ENCODE peak calls at places on chromosomes 2 and 18, in nine cellular contexts. B is AG09309, A is cardiac muscle cell, I is NB4, D is hepatocyte, O is foreskin fibroblast, R is tibial nerve, H is choroid plexus epithelial cell, W is left ventricle myocardium inferior. N is an unnamed sample.

GRCh38 chr2:64454316-64455030 is 511 bp downstream of the LGALSL start:
- DNase-seq in B (no peak), A (peak), I (peak), D (peak), O (peak), R (no peak), H (peak), W (peak), N (peak)

GRCh38 chr2:31217465-31218200 is at the start of gene CAPN14:
- DNase-seq in B (no peak), A (no peak), I (no peak), D (peak), O (peak), R (no peak), H (no peak), W (no peak), N (peak)

GRCh38 chr2:7672027-7672684 is 754.9 kb downstream of the RNF144A start:
- DNase-seq in B (no peak), A (peak), I (peak), D (peak), O (peak), R (no peak), H (peak), W (peak), N (peak)

GRCh38 chr2:59702026-59702425 is 851.4 kb downstream of the BCL11A start:
- DNase-seq in B (no peak), A (no peak), I (peak), D (no peak), O (no peak), R (no peak), H (no peak), W (no peak), N (no peak)

GRCh38 chr2:3625186-3625585 is 30.3 kb downstream of the COLEC11 start:
- DNase-seq in B (no peak), A (no peak), I (no peak), D (no peak), O (no peak), R (no peak), H (no peak), W (no peak), N (no peak)

GRCh38 chr2:138373993-138374408 is 127.6 kb upstream of the SPOPL start:
- DNase-seq in B (peak), A (peak), I (peak), D (peak), O (peak), R (no peak), H (peak), W (no peak), N (peak)

GRCh38 chr18:23453657-23454011 is 547 bp downstream of the RIOK3 start:
- DNase-seq in B (peak), A (peak), I (peak), D (peak), O (peak), R (no peak), H (peak), W (no peak), N (peak)

GRCh38 chr18:2901405-2901989 is 54.7 kb downstream of the EMILIN2 start:
- DNase-seq in B (peak), A (no peak), I (no peak), D (peak), O (peak), R (no peak), H (no peak), W (no peak), N (no peak)

GRCh38 chr2:102103992-102104871 is 38.3 kb upstream of the IL1R1 start:
- DNase-seq in B (peak), A (peak), I (no peak), D (peak), O (peak), R (peak), H (peak), W (peak), N (peak)

GRCh38 chr2:157971702-157972101 is 95.6 kb upstream of the ACVR1 start:
- DNase-seq in B (no peak), A (no peak), I (no peak), D (no peak), O (no peak), R (no peak), H (peak), W (no peak), N (no peak)

GRCh38 chr2:65486802-65487201 is 54.4 kb upstream of the SPRED2 start:
- DNase-seq in B (no peak), A (no peak), I (no peak), D (no peak), O (no peak), R (no peak), H (no peak), W (no peak), N (no peak)

GRCh38 chr18:48835745-48836191 is 115.0 kb downstream of the SMAD7 start:
- DNase-seq in B (no peak), A (no peak), I (no peak), D (no peak), O (no peak), R (no peak), H (no peak), W (no peak), N (no peak)

GRCh38 chr2:223933098-223933800 is 11.9 kb downstream of the WDFY1 start:
- DNase-seq in B (no peak), A (no peak), I (no peak), D (no peak), O (no peak), R (no peak), H (no peak), W (no peak), N (no peak)

GRCh38 chr18:78999939-79000338 is 20.3 kb downstream of the SALL3 start:
- DNase-seq in B (no peak), A (no peak), I (no peak), D (peak), O (no peak), R (no peak), H (no peak), W (no peak), N (no peak)

GRCh38 chr18:78771496-78772368 is 207.9 kb upstream of the SALL3 start:
- DNase-seq in B (no peak), A (no peak), I (no peak), D (no peak), O (no peak), R (no peak), H (no peak), W (no peak), N (no peak)

GRCh38 chr2:186130678-186131511 is 355.2 kb upstream of the ZC3H15 start:
- DNase-seq in B (no peak), A (no peak), I (no peak), D (no peak), O (no peak), R (no peak), H (no peak), W (no peak), N (no peak)

DNA sequence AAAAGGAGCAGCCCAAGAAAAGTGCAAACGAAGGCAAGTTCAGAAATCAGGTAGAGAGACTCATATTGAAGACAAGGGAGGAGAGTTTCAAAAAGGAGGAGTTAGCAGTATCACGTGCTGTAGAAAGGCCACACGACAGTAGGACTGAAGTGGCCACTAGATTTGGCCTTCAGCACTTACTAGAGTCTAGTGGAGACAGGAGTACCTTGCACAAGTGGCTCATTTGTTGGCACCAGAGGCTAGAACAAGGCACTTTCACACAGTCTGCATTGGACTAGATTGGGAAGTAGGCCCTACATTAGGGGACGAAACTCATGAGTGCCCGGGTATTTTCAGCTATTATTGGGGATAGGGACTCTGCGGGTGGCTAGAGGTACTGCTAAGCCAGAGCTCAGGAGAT is 1.6 kb upstream of the NCOA1 start:
- DNase-seq in B (no peak), A (no peak), I (no peak), D (peak), O (no peak), R (no peak), H (no peak), W (no peak), N (no peak)
- H3K4me3 ChIP-seq in B (no peak), A (no peak), I (no peak), D (no peak), O (no peak), R (no peak), H (no peak), W (no peak), N (no peak)

GRCh38 chr2:218398437-218399390 is 954 bp upstream of the CTDSP1 start:
- DNase-seq in B (no peak), A (peak), I (peak), D (peak), O (peak), R (peak), H (peak), W (peak), N (peak)
- TF ChIP-seq CTCF in B (no peak), A (no peak), I (no peak), D (no peak), O (no peak), R (peak), H (no peak), W (no peak), N (no peak)

GRCh38 chr2:72916743-72917137 is 579 bp upstream of the EMX1 start:
- DNase-seq in B (no peak), A (no peak), I (no peak), D (no peak), O (no peak), R (no peak), H (no peak), W (no peak), N (no peak)

GRCh38 chr2:72915907-72916742 is 1.2 kb upstream of the EMX1 start:
- DNase-seq in B (no peak), A (peak), I (peak), D (peak), O (peak), R (no peak), H (no peak), W (no peak), N (peak)

GRCh38 chr2:72917138-72917874 is at the start of gene EMX1:
- DNase-seq in B (no peak), A (no peak), I (no peak), D (peak), O (peak), R (no peak), H (no peak), W (no peak), N (peak)

GRCh38 chr2:72919414-72920316 is 2.3 kb downstream of the EMX1 start:
- DNase-seq in B (no peak), A (no peak), I (no peak), D (no peak), O (no peak), R (no peak), H (no peak), W (no peak), N (peak)

DNA sequence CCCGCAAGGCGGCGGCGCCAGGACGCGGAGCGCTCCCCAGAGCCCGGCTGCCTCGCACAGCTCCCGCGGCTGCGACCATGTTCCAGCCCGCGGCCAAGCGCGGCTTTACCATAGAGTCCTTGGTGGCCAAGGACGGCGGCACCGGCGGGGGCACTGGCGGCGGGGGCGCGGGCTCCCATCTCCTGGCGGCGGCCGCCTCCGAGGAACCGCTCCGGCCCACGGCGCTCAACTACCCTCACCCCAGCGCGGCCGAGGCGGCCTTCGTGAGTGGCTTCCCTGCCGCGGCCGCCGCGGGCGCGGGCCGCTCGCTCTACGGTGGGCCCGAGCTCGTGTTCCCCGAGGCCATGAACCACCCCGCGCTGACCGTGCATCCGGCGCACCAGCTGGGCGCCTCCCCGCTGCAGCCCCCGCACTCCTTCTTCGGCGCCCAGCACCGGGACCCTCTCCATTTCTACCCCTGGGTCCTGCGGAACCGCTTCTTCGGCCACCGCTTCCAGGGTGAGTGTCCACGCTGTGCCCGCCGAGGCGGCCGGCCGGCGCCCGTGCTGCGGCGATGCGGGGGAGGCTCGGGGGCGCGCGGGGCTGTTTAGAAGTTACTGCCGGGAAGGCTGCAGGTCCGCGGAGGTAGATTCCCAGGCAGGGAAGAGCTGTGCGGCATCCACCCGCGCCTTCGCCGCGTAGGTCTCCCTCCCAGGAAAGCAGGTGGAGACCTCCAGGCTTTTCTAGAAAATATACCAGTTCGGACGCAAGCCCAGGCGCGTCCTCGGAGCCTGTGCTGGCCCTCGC is 749 bp downstream of the EMX1 start:
- DNase-seq in B (no peak), A (no peak), I (peak), D (no peak), O (peak), R (no peak), H (no peak), W (no peak), N (no peak)
- H3K4me3 ChIP-seq in B (no peak), A (peak), I (no peak), D (no peak), O (no peak), R (peak), H (no peak), W (peak), N (peak)

GRCh38 chr2:106886916-106887758 is 1.2 kb upstream of the ST6GAL2 start:
- DNase-seq in B (no peak), A (peak), I (no peak), D (peak), O (peak), R (no peak), H (peak), W (peak), N (no peak)
- TF ChIP-seq CTCF in B (no peak), A (no peak), I (no peak), D (no peak), O (no peak), R (no peak), H (no peak), W (no peak), N (no peak)

GRCh38 chr2:200306969-200307811 is 697 bp downstream of the SPATS2L start:
- DNase-seq in B (no peak), A (peak), I (peak), D (peak), O (peak), R (peak), H (peak), W (peak), N (peak)

GRCh38 chr2:200309296-200309846 is 2.9 kb downstream of the SPATS2L start:
- DNase-seq in B (no peak), A (no peak), I (no peak), D (no peak), O (no peak), R (no peak), H (no peak), W (no peak), N (no peak)

GRCh38 chr2:200308001-200308400 is 1.5 kb downstream of the SPATS2L start:
- DNase-seq in B (no peak), A (peak), I (no peak), D (no peak), O (peak), R (no peak), H (peak), W (no peak), N (no peak)

GRCh38 chr2:200310545-200310971 is 4.1 kb downstream of the SPATS2L start:
- DNase-seq in B (no peak), A (peak), I (no peak), D (no peak), O (peak), R (no peak), H (peak), W (no peak), N (no peak)

DNA sequence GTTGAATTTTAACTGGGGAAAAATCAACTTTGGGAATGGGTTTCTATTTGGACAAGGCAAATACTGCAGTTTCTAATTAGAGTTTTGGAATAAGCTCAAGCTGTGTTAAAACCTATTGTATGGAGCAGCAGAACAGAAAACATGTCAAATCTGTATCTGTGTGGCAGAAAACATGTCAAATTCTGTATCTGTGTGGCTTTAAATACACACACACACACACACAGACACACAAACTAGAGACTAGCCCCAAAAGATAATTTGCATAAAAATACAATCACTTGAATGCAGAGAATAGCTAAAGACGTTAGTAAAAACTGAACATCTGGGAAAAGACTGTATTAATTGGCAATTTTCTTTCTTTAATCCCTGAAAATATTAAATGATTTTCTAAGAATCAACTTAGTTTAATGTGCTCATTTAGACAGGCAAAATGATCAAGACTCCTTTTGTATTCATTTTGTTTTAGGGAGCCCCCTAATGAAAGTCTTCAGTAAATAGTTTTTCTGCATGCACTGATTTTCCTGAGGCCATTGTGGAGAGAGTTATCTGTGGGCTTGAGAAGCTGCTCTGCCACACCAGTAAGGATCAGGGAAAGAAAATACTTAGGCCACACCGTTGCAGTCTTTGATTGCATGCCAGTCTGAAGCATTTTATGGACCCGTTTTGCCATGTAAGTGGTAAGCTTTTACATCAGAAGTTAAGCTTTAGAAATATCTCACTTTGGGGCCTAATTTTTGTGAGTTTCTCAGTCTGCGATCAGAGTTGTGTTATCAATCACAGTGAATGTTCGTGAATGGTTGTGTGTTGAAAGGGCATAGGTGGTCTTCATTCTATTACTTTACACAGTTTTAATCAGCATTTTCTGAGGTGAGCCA is 2.2 kb downstream of the SPATS2L start:
- DNase-seq in B (no peak), A (peak), I (no peak), D (peak), O (peak), R (no peak), H (peak), W (no peak), N (peak)
- H3K4me3 ChIP-seq in B (peak), A (peak), I (no peak), D (peak), O (peak), R (peak), H (peak), W (peak), N (no peak)